ENCODE peak calls at places on chromosomes 6 and 20, in seven cellular contexts. H is pancreas, Z is HFF-Myc, L is thoracic aorta, A is Peyer's patch, J is HCT116, I is vagina. K is an unnamed sample.

GRCh38 chr20:64279826-64280459 is 24.4 kb downstream of the PCMTD2 start:
- DNase-seq in Z (no peak), I (no peak), J (no peak), H (no peak), L (no peak), A (no peak), K (no peak)

GRCh38 chr20:24701027-24701426 is 231.6 kb downstream of the SYNDIG1 start:
- DNase-seq in A (no peak), J (no peak), I (no peak), H (no peak), Z (no peak), L (no peak), K (no peak)

GRCh38 chr6:132062626-132063025 is 111.5 kb upstream of the CCN2 start:
- DNase-seq in L (no peak), H (no peak), J (no peak), I (no peak), A (no peak), Z (no peak), K (no peak)

GRCh38 chr6:126054258-126054702 is 67.9 kb downstream of the TRMT11 start:
- DNase-seq in Z (no peak), L (no peak), A (no peak), H (peak), I (no peak), J (no peak), K (no peak)

GRCh38 chr6:119348308-119349040 is 1.1 kb downstream of the MAN1A1 start:
- DNase-seq in A (peak), J (no peak), L (no peak), I (no peak), H (peak), Z (no peak), K (no peak)

GRCh38 chr20:35771689-35772562 is at the start of gene PHF20:
- DNase-seq in J (peak), Z (peak), I (peak), A (peak), H (peak), L (peak), K (peak)

GRCh38 chr6:20569000-20569610 is 34.8 kb downstream of the CDKAL1 start:
- DNase-seq in L (no peak), J (no peak), H (no peak), I (no peak), Z (no peak), A (no peak), K (peak)

GRCh38 chr20:58286729-58287128 is 22.8 kb upstream of the RAB22A start:
- DNase-seq in H (no peak), A (no peak), Z (no peak), I (no peak), L (no peak), J (no peak), K (no peak)

GRCh38 chr6:71291991-71292390 is 3.4 kb downstream of the OGFRL1 start:
- DNase-seq in Z (no peak), H (no peak), L (no peak), A (no peak), I (no peak), J (no peak), K (no peak)

GRCh38 chr6:111482236-111482958 is 621 bp downstream of the REV3L start:
- DNase-seq in L (peak), Z (no peak), I (no peak), A (peak), H (peak), J (no peak), K (peak)

GRCh38 chr6:144947398-144947976 is 662.4 kb downstream of the UTRN start:
- DNase-seq in L (no peak), A (no peak), H (peak), Z (no peak), J (no peak), I (no peak), K (no peak)

GRCh38 chr20:64106981-64107735 is at the start of gene NPBWR2:
- DNase-seq in L (no peak), H (no peak), A (no peak), Z (no peak), J (no peak), I (no peak), K (no peak)

GRCh38 chr6:16523550-16524379 is 237.5 kb downstream of the ATXN1 start:
- DNase-seq in L (no peak), A (no peak), I (no peak), J (no peak), Z (no peak), H (no peak), K (peak)

GRCh38 chr6:168273483-168274045 is 46.0 kb downstream of the DACT2 start:
- DNase-seq in A (no peak), J (no peak), H (no peak), Z (no peak), I (no peak), L (no peak), K (no peak)

GRCh38 chr6:108876929-108877775 is 28.9 kb downstream of the ARMC2 start:
- DNase-seq in J (no peak), Z (no peak), H (peak), I (no peak), A (no peak), L (peak), K (peak)

GRCh38 chr6:26104457-26105108 is 17.4 kb downstream of the HFE start:
- DNase-seq in H (no peak), I (no peak), Z (no peak), A (peak), J (peak), L (no peak), K (no peak)

GRCh38 chr6:132952468-132952867 is 138.1 kb downstream of the RPS12 start:
- DNase-seq in H (no peak), Z (no peak), A (no peak), J (no peak), I (no peak), L (no peak), K (no peak)

GRCh38 chr6:106114492-106114891 is 28.4 kb downstream of the PRDM1 start:
- DNase-seq in A (no peak), I (no peak), H (no peak), J (no peak), Z (no peak), L (no peak), K (no peak)

GRCh38 chr6:21102624-21103023 is 490.9 kb upstream of the SOX4 start:
- DNase-seq in L (no peak), I (no peak), J (no peak), H (no peak), A (no peak), Z (no peak), K (no peak)

GRCh38 chr6:129324345-129324744 is 385.6 kb downstream of the ARHGAP18 start:
- DNase-seq in J (no peak), Z (no peak), L (no peak), H (no peak), A (no peak), I (no peak), K (no peak)

GRCh38 chr20:48070961-48071645 is 285.8 kb upstream of the SULF2 start:
- DNase-seq in L (no peak), A (no peak), H (no peak), Z (no peak), J (no peak), I (no peak), K (no peak)

GRCh38 chr6:39225946-39226437 is 3.3 kb downstream of the KCNK5 start:
- DNase-seq in H (no peak), A (no peak), L (no peak), Z (no peak), J (no peak), I (no peak), K (no peak)

GRCh38 chr20:24986436-24987015 is 6.0 kb downstream of the APMAP start:
- DNase-seq in J (no peak), A (no peak), H (no peak), I (no peak), Z (no peak), L (no peak), K (no peak)

GRCh38 chr6:137792160-137793033 is 74.7 kb upstream of the TNFAIP3 start:
- DNase-seq in J (no peak), H (no peak), A (no peak), I (no peak), Z (no peak), L (no peak), K (no peak)

DNA sequence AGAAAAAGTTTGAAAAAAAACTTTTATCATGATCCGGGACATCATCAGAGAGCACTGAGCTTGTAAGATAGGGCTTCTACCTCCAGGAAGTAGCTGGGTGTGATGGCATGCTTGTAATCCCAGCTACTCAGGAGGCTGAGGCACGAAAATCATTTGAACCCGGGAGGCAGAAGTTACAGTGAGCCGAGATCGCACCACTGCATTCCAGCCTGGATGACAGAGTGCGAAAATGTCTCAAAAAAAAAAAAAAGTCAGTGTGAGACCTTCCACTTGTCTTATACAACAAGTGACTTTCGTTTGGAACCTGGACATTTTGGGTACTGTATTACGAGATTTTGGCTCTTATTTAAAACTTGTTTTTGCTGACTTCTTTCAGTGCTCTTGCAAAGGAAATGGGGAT is 5.9 kb upstream of the SLC13A3 start:
- DNase-seq in L (no peak), J (no peak), H (no peak), A (no peak), Z (no peak), I (no peak), K (no peak)
- TF ChIP-seq CTCF in L (no peak), J (no peak), H (no peak), A (no peak), Z (no peak), I (no peak), K (no peak)

DNA sequence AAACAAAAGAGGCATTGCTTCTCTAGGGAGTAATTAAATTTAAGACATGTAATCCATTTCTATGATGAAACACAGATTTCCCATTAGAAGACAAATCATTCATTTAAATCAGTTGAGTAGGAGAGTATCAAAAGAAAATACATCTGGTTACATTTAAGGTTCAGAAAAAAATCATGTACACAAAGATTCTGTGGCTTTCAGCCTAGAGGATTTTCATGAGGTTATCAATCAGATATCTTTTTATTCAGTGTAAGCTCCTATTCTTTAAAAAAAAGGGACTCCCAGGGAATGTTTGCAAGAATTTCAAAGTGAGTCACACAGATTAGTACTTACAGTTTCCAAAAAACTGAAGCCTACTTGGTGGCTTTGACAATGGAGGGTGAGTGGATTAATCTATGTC is 24.9 kb downstream of the COL21A1 start:
- DNase-seq in L (no peak), A (no peak), J (no peak), Z (no peak), I (no peak), H (no peak), K (peak)
- H3K4me3 ChIP-seq in L (no peak), A (no peak), J (no peak), Z (no peak), I (no peak), H (no peak), K (no peak)

DNA sequence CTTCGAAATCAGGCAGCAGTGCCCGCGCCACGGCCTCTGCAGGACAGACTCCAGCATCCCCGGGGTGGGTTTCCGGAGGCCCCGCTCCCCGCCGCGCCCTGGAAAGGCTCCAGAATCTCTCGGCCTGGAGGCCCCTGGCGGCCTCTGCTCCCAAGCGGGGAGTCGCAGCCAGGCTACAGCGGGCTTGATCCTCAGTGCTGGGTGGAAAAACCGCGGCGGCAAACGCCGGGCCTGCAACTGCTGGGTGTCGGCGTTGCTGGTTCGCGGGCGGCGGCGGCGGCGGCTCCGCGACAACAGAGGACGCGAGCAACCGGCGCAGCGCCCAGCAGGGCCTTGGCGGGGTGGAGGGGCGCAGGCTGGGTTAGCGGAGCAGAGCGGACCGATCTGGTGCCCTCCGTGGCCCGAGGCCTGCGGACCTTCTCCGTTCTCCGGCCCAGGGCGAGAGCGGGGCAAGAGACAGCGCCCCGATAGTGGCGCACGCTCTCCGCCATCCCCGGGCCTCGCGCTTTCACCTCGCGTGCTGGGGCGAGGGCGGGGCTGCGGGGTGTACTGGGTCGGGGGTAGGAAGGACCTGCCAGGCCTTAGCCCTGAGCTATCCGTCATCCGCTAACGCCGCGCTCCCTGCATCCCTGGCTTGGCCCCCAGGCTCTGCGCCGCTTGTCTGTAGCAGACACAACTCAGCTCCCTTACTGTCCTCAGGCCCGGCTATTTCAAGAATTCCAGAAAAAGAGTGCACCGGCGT is 3.4 kb upstream of the ZNF292 start:
- DNase-seq in J (no peak), I (no peak), H (peak), L (peak), Z (peak), A (peak), K (peak)
- TF ChIP-seq CTCF in J (no peak), I (no peak), H (no peak), L (no peak), Z (no peak), A (no peak), K (no peak)

GRCh38 chr6:140897804-140898573 is 1234.7 kb upstream of the GJE1 start:
- DNase-seq in L (no peak), I (no peak), H (no peak), Z (no peak), J (peak), A (no peak), K (no peak)
- H3K4me3 ChIP-seq in L (peak), I (no peak), H (no peak), Z (no peak), J (peak), A (no peak), K (no peak)

GRCh38 chr20:54043044-54043967 is 27.1 kb downstream of the BCAS1 start:
- DNase-seq in Z (peak), A (no peak), L (no peak), J (no peak), I (no peak), H (no peak), K (no peak)
- TF ChIP-seq CTCF in Z (no peak), A (no peak), L (no peak), J (no peak), I (no peak), H (no peak), K (no peak)

K was measured in foreskin fibroblast.